ENCODE peak calls at places on chromosomes 11 and 22, in four cellular contexts. G is tibial nerve, T is A673, Z is left ventricle myocardium inferior. U is an unnamed sample.

GRCh38 chr11:35082322-35083180 is 56.4 kb upstream of the CD44 start:
- DNase-seq in G (peak; percentile 20), T (peak; percentile 86), Z (peak; percentile 45), U (no peak)

GRCh38 chr22:30251661-30252226 is 5.2 kb upstream of the LIF start:
- DNase-seq in G (no peak), T (no peak), Z (peak; percentile 45), U (no peak)

GRCh38 chr11:18705651-18706281 is 7.2 kb downstream of the TMEM86A start:
- DNase-seq in G (no peak), T (no peak), Z (peak; percentile 36), U (peak; percentile 39)

GRCh38 chr11:1757861-1758610 is 5.7 kb downstream of the CTSD start:
- DNase-seq in G (no peak), T (no peak), Z (no peak), U (no peak)

GRCh38 chr11:132864811-132865576 is 667.3 kb downstream of the OPCML start:
- DNase-seq in G (no peak), T (no peak), Z (no peak), U (peak; percentile 27)

GRCh38 chr11:44911031-44911814 is 39.5 kb downstream of the TP53I11 start:
- DNase-seq in G (peak; percentile 83), T (peak; percentile 98), Z (peak; percentile 76), U (peak; percentile 89)

GRCh38 chr22:24175160-24175808 is 6.0 kb upstream of the SUSD2 start:
- DNase-seq in G (peak; percentile 62), T (peak; percentile 75), Z (peak; percentile 85), U (peak; percentile 93)

GRCh38 chr11:42066113-42066512 is 606.7 kb upstream of the LRRC4C start:
- DNase-seq in G (no peak), T (no peak), Z (peak; percentile 29), U (no peak)

GRCh38 chr11:134734446-134734845 is 322.4 kb upstream of the B3GAT1 start:
- DNase-seq in G (no peak), T (no peak), Z (no peak), U (no peak)

GRCh38 chr11:66950113-66950535 is 8.1 kb downstream of the PC start:
- DNase-seq in G (no peak), T (peak; percentile 77), Z (no peak), U (peak; percentile 15)

GRCh38 chr22:46008291-46008690 is 31.3 kb upstream of the WNT7B start:
- DNase-seq in G (no peak), T (no peak), Z (peak; percentile 25), U (no peak)

GRCh38 chr11:118789501-118790356 is 1.2 kb downstream of the DDX6 start:
- DNase-seq in G (no peak), T (peak; percentile 39), Z (no peak), U (no peak)

GRCh38 chr22:37566329-37566837 is 6.1 kb downstream of the CDC42EP1 start:
- DNase-seq in G (no peak), T (no peak), Z (no peak), U (no peak)

GRCh38 chr11:122706689-122707088 is 51.2 kb downstream of the UBASH3B start:
- DNase-seq in G (no peak), T (no peak), Z (no peak), U (no peak)

GRCh38 chr11:65440831-65441499 is 18.4 kb downstream of the NEAT1 start:
- DNase-seq in G (peak; percentile 9), T (no peak), Z (no peak), U (no peak)

GRCh38 chr11:117026593-117027330 is 71.5 kb downstream of the SIK3 start:
- DNase-seq in G (no peak), T (peak; percentile 80), Z (no peak), U (no peak)

GRCh38 chr11:88538088-88538487 is 200.6 kb upstream of the CTSC start:
- DNase-seq in G (no peak), T (no peak), Z (no peak), U (no peak)

GRCh38 chr11:77547863-77548551 is 41.7 kb upstream of the AQP11 start:
- DNase-seq in G (no peak), T (peak; percentile 77), Z (no peak), U (peak; percentile 42)

GRCh38 chr22:50032109-50032871 is 19.7 kb upstream of the IL17REL start:
- DNase-seq in G (no peak), T (no peak), Z (no peak), U (no peak)

GRCh38 chr22:30573594-30574094 is 821 bp downstream of the GAL3ST1 start:
- DNase-seq in G (no peak), T (no peak), Z (no peak), U (no peak)

GRCh38 chr22:42275176-42275575 is 4.7 kb upstream of the TCF20 start:
- DNase-seq in G (no peak), T (no peak), Z (no peak), U (no peak)

GRCh38 chr22:42279425-42280020 is 9.1 kb upstream of the TCF20 start:
- DNase-seq in G (no peak), T (no peak), Z (peak; percentile 1), U (no peak)

GRCh38 chr22:42275970-42276369 is 5.5 kb upstream of the TCF20 start:
- DNase-seq in G (no peak), T (peak; percentile 81), Z (no peak), U (no peak)

GRCh38 chr22:42277988-42278776 is 7.7 kb upstream of the TCF20 start:
- DNase-seq in G (no peak), T (peak; percentile 60), Z (no peak), U (peak; percentile 80)

DNA sequence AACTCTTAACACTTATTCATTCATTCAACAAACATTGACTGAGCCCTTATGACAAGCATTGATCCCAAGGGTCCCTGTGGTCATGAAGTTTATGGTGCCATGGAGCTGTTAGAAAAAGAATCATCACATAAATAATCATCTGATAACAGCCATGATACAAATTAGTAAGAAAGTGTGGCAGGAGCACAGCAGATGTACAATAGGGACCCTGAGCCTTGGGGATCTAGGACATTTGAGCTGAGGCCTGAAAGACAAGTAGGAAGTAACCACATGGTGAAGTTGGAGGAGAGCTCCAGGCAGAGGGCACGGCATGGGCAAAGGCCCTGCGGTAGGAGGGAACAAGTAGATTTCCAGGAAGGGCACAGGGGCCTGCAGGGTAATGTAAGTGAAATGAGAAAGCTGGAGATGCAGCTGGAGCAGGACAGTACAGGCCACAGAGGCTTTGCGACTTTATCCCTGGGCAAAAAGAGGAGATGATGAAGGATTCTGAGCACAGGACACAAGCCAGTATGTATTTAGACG is 6.8 kb upstream of the TCF20 start:
- DNase-seq in G (no peak), T (no peak), Z (no peak), U (no peak)
- H3K4me3 ChIP-seq in G (no peak overlapping the region), T (no peak overlapping the region), Z (no peak overlapping the region), U (no peak overlapping the region)

GRCh38 chr11:10318527-10318802 is 13.6 kb downstream of the ADM start:
- DNase-seq in G (no peak), T (no peak), Z (no peak), U (no peak)
- H3K27ac ChIP-seq in G (no peak overlapping the region), T (no peak overlapping the region), Z (no peak overlapping the region), U (no peak overlapping the region)

GRCh38 chr11:94727766-94728165 is 40.4 kb upstream of the AMOTL1 start:
- DNase-seq in G (no peak), T (no peak), Z (no peak), U (no peak)

GRCh38 chr11:94719864-94720263 is 48.3 kb upstream of the AMOTL1 start:
- DNase-seq in G (no peak), T (no peak), Z (no peak), U (no peak)

GRCh38 chr11:94725071-94725470 is 43.1 kb upstream of the AMOTL1 start:
- DNase-seq in G (no peak), T (no peak), Z (no peak), U (no peak)

GRCh38 chr11:94721565-94722292 is 46.4 kb upstream of the AMOTL1 start:
- DNase-seq in G (no peak), T (no peak), Z (no peak), U (no peak)

DNA sequence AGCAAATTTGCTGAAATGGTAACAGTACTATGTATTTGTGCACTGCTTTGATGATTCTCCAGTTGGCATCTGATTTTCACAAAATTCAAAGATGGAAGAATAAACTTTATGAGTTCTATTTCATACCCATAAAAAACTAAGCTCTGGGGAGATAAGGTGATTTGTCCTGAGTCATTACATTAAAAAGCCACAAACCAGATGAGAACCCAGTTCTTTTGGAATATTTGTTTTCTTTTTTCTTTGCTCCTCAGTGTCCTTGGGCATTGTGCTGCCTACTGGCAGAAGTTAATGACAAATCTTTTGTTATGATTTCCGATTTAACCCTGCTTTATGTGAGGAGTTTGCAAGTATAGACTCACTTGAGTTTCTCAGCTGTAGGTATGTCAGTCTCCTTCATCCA is 45.4 kb upstream of the AMOTL1 start:
- DNase-seq in G (no peak), T (no peak), Z (no peak), U (no peak)
- TF ChIP-seq CTCF in G (no peak), T (no peak), Z (no peak), U (no peak)

DNA sequence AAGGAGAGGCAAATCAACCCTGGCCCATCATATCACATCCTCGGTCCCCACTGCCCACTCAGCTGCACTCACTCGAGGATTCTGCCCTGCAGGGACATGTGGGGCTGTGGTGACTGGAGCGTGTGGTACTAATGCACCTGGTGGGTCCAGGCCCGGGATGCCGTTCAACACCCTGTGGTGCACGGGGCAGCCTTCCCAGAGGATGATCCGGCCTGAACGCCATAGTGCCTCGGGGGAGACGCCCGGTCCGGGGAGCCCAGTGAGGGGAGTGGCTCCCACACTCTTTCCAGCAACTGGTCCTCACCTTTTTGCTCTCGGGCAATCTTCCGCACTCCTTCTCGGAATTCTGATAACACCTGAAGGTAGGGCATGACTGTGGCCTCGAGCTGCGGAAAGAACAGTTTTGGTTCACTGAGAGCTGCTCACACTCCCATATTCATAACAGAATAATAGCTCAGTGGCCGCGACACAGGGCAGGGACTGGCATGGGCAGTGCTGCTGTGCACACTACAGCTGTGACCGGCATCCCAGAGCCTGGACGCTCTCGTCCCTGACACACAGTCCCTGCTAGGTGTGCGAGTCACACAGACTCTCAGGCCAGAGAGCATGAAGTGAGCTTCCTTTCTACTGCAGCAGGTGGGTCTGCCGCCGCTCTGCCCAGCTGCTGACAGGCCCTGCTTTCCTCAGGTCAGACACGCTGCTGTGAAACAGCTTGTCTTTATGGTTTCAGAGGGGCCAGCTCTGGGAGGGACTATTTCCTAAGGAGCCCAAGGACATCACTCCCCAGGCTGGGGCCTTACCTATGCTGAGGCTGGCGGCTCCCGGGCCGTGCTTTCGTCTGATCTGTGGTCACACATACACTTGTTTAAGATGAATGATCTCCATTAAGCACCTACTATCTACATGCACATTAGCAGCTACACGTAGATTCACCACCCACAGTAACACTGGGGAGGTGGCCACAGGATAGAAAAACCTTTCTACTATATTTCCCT is 20.1 kb upstream of the NAP1L4 start:
- DNase-seq in G (no peak), T (no peak), Z (no peak), U (no peak)
- H3K4me3 ChIP-seq in G (no peak overlapping the region), T (no peak overlapping the region), Z (no peak overlapping the region), U (no peak overlapping the region)

GRCh38 chr22:19175026-19175601 is 3.4 kb downstream of the SLC25A1 start:
- DNase-seq in G (no peak), T (no peak), Z (no peak), U (no peak)

GRCh38 chr22:19176732-19177131 is 1.8 kb downstream of the SLC25A1 start:
- DNase-seq in G (no peak), T (no peak), Z (no peak), U (no peak)

GRCh38 chr22:19176175-19176630 is 2.3 kb downstream of the SLC25A1 start:
- DNase-seq in G (no peak), T (no peak), Z (no peak), U (no peak)

GRCh38 chr22:19174106-19175025 is 4.2 kb downstream of the SLC25A1 start:
- DNase-seq in G (peak; percentile 68), T (peak; percentile 57), Z (no peak), U (no peak)

GRCh38 chr22:19175602-19176174 is 2.8 kb downstream of the SLC25A1 start:
- DNase-seq in G (no peak), T (no peak), Z (no peak), U (no peak)
- H3K27ac ChIP-seq in G (peak overlapping the region; percentile 4), T (peak overlapping the region; percentile 52), Z (peak overlapping the region; percentile 75), U (no peak overlapping the region)